ENCODE peak calls at places on chromosomes 5 and 9, in nine cellular contexts. D, F, S, U, R, Q, T, A and L are unnamed samples.
A peak's percentile ranks its signal among the peaks of the same experiment; 100 is the strongest.

GRCh38 chr5:39661026-39661779 is 236.4 kb upstream of the DAB2 start:
- DNase-seq in D (no peak), F (no peak), S (no peak), U (no peak), R (no peak), Q (no peak), T (no peak), A (no peak), L (peak; percentile 42)

GRCh38 chr5:33010851-33011250 is 299.7 kb downstream of the NPR3 start:
- DNase-seq in D (no peak), F (no peak), S (no peak), U (no peak), R (no peak), Q (no peak), T (no peak), A (no peak), L (no peak)

GRCh38 chr9:115945009-115945431 is 208.6 kb upstream of the PAPPA start:
- DNase-seq in D (no peak), F (peak; percentile 70), S (no peak), U (no peak), R (no peak), Q (no peak), T (no peak), A (no peak), L (no peak)

GRCh38 chr9:70455993-70456704 is 41.7 kb upstream of the KLF9 start:
- DNase-seq in D (no peak), F (no peak), S (no peak), U (no peak), R (no peak), Q (no peak), T (no peak), A (no peak), L (no peak)

GRCh38 chr9:126758916-126759576 is 45.8 kb upstream of the ZBTB43 start:
- DNase-seq in D (no peak), F (no peak), S (no peak), U (no peak), R (no peak), Q (no peak), T (no peak), A (no peak), L (no peak)

GRCh38 chr9:112051812-112052211 is 123.3 kb downstream of the SUSD1 start:
- DNase-seq in D (no peak), F (no peak), S (no peak), U (no peak), R (no peak), Q (no peak), T (no peak), A (no peak), L (no peak)

GRCh38 chr9:21031091-21031817 is at the start of gene HACD4:
- DNase-seq in D (peak; percentile 73), F (peak; percentile 53), S (peak; percentile 23), U (peak; percentile 78), R (no peak), Q (no peak), T (peak; percentile 26), A (peak; percentile 52), L (no peak)

GRCh38 chr5:14581333-14581890 is at the start of gene OTULINL:
- DNase-seq in D (peak; percentile 91), F (peak; percentile 90), S (peak; percentile 91), U (peak; percentile 93), R (peak; percentile 33), Q (peak; percentile 60), T (peak; percentile 82), A (peak; percentile 90), L (no peak)

GRCh38 chr9:107637421-107638420 is 148.2 kb upstream of the KLF4 start:
- DNase-seq in D (no peak), F (peak; percentile 88), S (peak; percentile 40), U (peak; percentile 99), R (no peak), Q (peak; percentile 43), T (no peak), A (peak; percentile 72), L (peak; percentile 89)

GRCh38 chr5:15936505-15937245 is 242.9 kb downstream of the MARCHF11 start:
- DNase-seq in D (no peak), F (no peak), S (no peak), U (no peak), R (no peak), Q (no peak), T (no peak), A (no peak), L (no peak)

GRCh38 chr5:2303391-2304100 is 420.8 kb upstream of the IRX4 start:
- DNase-seq in D (no peak), F (no peak), S (no peak), U (no peak), R (no peak), Q (no peak), T (no peak), A (no peak), L (no peak)

GRCh38 chr5:180136661-180137381 is 65.3 kb upstream of the RNF130 start:
- DNase-seq in D (no peak), F (no peak), S (no peak), U (peak; percentile 50), R (no peak), Q (no peak), T (no peak), A (no peak), L (no peak)

GRCh38 chr9:19748278-19749126 is 40.3 kb downstream of the SLC24A2 start:
- DNase-seq in D (no peak), F (no peak), S (no peak), U (no peak), R (no peak), Q (no peak), T (no peak), A (no peak), L (no peak)

GRCh38 chr5:93532370-93532769 is 48.6 kb downstream of the NR2F1-AS1 start:
- DNase-seq in D (no peak), F (peak; percentile 51), S (no peak), U (peak; percentile 93), R (no peak), Q (no peak), T (no peak), A (no peak), L (peak; percentile 71)

GRCh38 chr5:151115272-151115905 is 34.6 kb upstream of the TNIP1 start:
- DNase-seq in D (peak; percentile 67), F (peak; percentile 79), S (peak; percentile 45), U (peak; percentile 88), R (peak; percentile 32), Q (peak; percentile 13), T (peak; percentile 70), A (peak; percentile 73), L (no peak)

GRCh38 chr9:116002624-116003023 is 151.0 kb upstream of the PAPPA start:
- DNase-seq in D (no peak), F (no peak), S (no peak), U (no peak), R (no peak), Q (no peak), T (no peak), A (no peak), L (no peak)

GRCh38 chr9:16143947-16144890 is 591.4 kb downstream of the CCDC171 start:
- DNase-seq in D (no peak), F (no peak), S (no peak), U (no peak), R (no peak), Q (no peak), T (no peak), A (no peak), L (no peak)

GRCh38 chr9:30020161-30020560 is 2364.3 kb upstream of the ACO1 start:
- DNase-seq in D (no peak), F (no peak), S (no peak), U (no peak), R (no peak), Q (no peak), T (no peak), A (no peak), L (no peak)

GRCh38 chr9:114694146-114694545 is 12.2 kb upstream of the TEX48 start:
- DNase-seq in D (no peak), F (no peak), S (no peak), U (no peak), R (no peak), Q (no peak), T (no peak), A (no peak), L (no peak)

GRCh38 chr9:26034776-26035175 is 356.5 kb upstream of the TUSC1 start:
- DNase-seq in D (no peak), F (no peak), S (no peak), U (no peak), R (no peak), Q (no peak), T (no peak), A (no peak), L (no peak)

GRCh38 chr5:141420855-141421488 is at the start of gene PCDHGA11:
- DNase-seq in D (no peak), F (no peak), S (no peak), U (no peak), R (peak; percentile 4), Q (no peak), T (no peak), A (no peak), L (no peak)

GRCh38 chr5:58056546-58056945 is 403.3 kb downstream of the PLK2 start:
- DNase-seq in D (no peak), F (no peak), S (no peak), U (no peak), R (no peak), Q (no peak), T (no peak), A (no peak), L (peak; percentile 37)

GRCh38 chr5:106849266-106849665 is 821.5 kb downstream of the EFNA5 start:
- DNase-seq in D (no peak), F (no peak), S (no peak), U (no peak), R (no peak), Q (no peak), T (no peak), A (no peak), L (no peak)

GRCh38 chr5:2751592-2752021 is at the start of gene IRX2:
- DNase-seq in D (no peak), F (peak; percentile 79), S (peak; percentile 94), U (no peak), R (no peak), Q (peak; percentile 82), T (no peak), A (peak; percentile 98), L (peak; percentile 48)

GRCh38 chr5:90264930-90265857 is 144.4 kb downstream of the CETN3 start:
- DNase-seq in D (peak; percentile 32), F (peak; percentile 31), S (peak; percentile 49), U (peak; percentile 65), R (peak; percentile 58), Q (peak; percentile 33), T (peak; percentile 13), A (peak; percentile 70), L (peak; percentile 32)

GRCh38 chr5:129631946-129632345 is 115.9 kb upstream of the MINAR2 start:
- DNase-seq in D (no peak), F (no peak), S (no peak), U (no peak), R (no peak), Q (no peak), T (no peak), A (no peak), L (no peak)

GRCh38 chr5:69261034-69261433 is 26.3 kb downstream of the CDK7 start:
- DNase-seq in D (no peak), F (no peak), S (no peak), U (no peak), R (no peak), Q (no peak), T (no peak), A (no peak), L (no peak)

GRCh38 chr5:178542455-178542854 is 47.7 kb downstream of the COL23A1 start:
- DNase-seq in D (no peak), F (no peak), S (no peak), U (no peak), R (no peak), Q (no peak), T (no peak), A (peak; percentile 83), L (no peak)

GRCh38 chr5:120538644-120539043 is 74.5 kb downstream of the PRR16 start:
- DNase-seq in D (no peak), F (no peak), S (no peak), U (no peak), R (no peak), Q (no peak), T (no peak), A (no peak), L (no peak)

GRCh38 chr9:114110180-114110579 is 11.1 kb upstream of the KIF12 start:
- DNase-seq in D (no peak), F (no peak), S (no peak), U (no peak), R (no peak), Q (no peak), T (no peak), A (no peak), L (no peak)